ENCODE peak calls at places on chromosomes 7 and 10, in four cellular contexts. U, T, N and S are unnamed samples.

GRCh38 chr7:81768951-81769778 is 682 bp downstream of the HGF start:
- DNase-seq in U (peak), N (no peak), T (no peak), S (peak)

GRCh38 chr7:150753826-150754603 is 16.8 kb downstream of the GIMAP5 start:
- DNase-seq in U (no peak), T (no peak), N (no peak), S (no peak)

GRCh38 chr10:110268442-110268841 is 36.3 kb downstream of the SMNDC1 start:
- DNase-seq in T (no peak), N (no peak), U (no peak), S (no peak)

GRCh38 chr7:48088559-48089414 is at the start of gene UPP1:
- DNase-seq in N (peak), U (peak), T (peak), S (peak)

GRCh38 chr10:43981232-43981631 is 332.6 kb upstream of the ZNF32 start:
- DNase-seq in U (no peak), N (no peak), T (no peak), S (peak)

GRCh38 chr10:42898037-42898960 is 115.7 kb downstream of the BMS1 start:
- DNase-seq in N (no peak), T (no peak), U (peak), S (no peak)

GRCh38 chr7:73487486-73487885 is 34.6 kb downstream of the BAZ1B start:
- DNase-seq in U (no peak), N (no peak), T (no peak), S (peak)

GRCh38 chr7:93015193-93016084 is 102.3 kb downstream of the SAMD9 start:
- DNase-seq in U (no peak), N (no peak), T (no peak), S (peak)

GRCh38 chr10:22301193-22301592 is 15.0 kb upstream of the COMMD3 start:
- DNase-seq in T (no peak), N (no peak), U (no peak), S (no peak)

GRCh38 chr10:127937915-127938440 is 31.1 kb downstream of the PTPRE start:
- DNase-seq in N (no peak), T (no peak), U (no peak), S (no peak)

GRCh38 chr10:120989996-120990395 is 138.8 kb downstream of the WDR11 start:
- DNase-seq in N (no peak), T (peak), U (no peak), S (no peak)

GRCh38 chr10:47370878-47371277 is 13.2 kb downstream of the ZNF488 start:
- DNase-seq in N (no peak), U (peak), T (peak), S (peak)

GRCh38 chr10:60414111-60414510 is 24.4 kb upstream of the ANK3 start:
- DNase-seq in N (no peak), T (no peak), U (no peak), S (no peak)

GRCh38 chr7:150963707-150964559 is 14.2 kb downstream of the KCNH2 start:
- DNase-seq in U (no peak), N (no peak), T (no peak), S (no peak)

GRCh38 chr7:48035301-48035966 is at the start of gene C7orf57:
- DNase-seq in U (peak), T (peak), N (peak), S (peak)

GRCh38 chr7:66099232-66099550 is 15.5 kb upstream of the CRCP start:
- DNase-seq in N (no peak), T (no peak), U (no peak), S (peak)

GRCh38 chr7:112271162-112271561 is 64.7 kb downstream of the ZNF277 start:
- DNase-seq in U (no peak), T (no peak), N (no peak), S (no peak)

GRCh38 chr7:132457658-132458057 is 118.6 kb downstream of the PLXNA4 start:
- DNase-seq in U (no peak), T (no peak), N (no peak), S (no peak)

GRCh38 chr7:141073641-141074161 is at the start of gene TMEM178B:
- DNase-seq in T (no peak), N (no peak), U (peak), S (no peak)

GRCh38 chr7:137007001-137007725 is 138.7 kb downstream of the CHRM2 start:
- DNase-seq in T (no peak), N (no peak), U (no peak), S (peak)

GRCh38 chr10:5876181-5876768 is 13.4 kb downstream of the ANKRD16 start:
- DNase-seq in N (no peak), T (peak), U (no peak), S (peak)

GRCh38 chr7:17633099-17633498 is 307.2 kb downstream of the SNX13 start:
- DNase-seq in U (no peak), N (no peak), T (no peak), S (peak)

GRCh38 chr7:150322833-150323681 is at the start of the genes ACTR3C and LRRC61:
- DNase-seq in U (peak), N (no peak), T (no peak), S (no peak)

GRCh38 chr10:131701131-131701947 is 199.5 kb upstream of the PPP2R2D start:
- DNase-seq in N (no peak), U (peak), T (no peak), S (no peak)

GRCh38 chr7:158442260-158442659 is 145.4 kb downstream of the PTPRN2 start:
- DNase-seq in T (no peak), N (no peak), U (no peak), S (no peak)

GRCh38 chr10:130179640-130180039 is 43.4 kb downstream of the GLRX3 start:
- DNase-seq in U (no peak), T (no peak), N (no peak), S (peak)

GRCh38 chr7:623464-623863 is 103.0 kb upstream of the DNAAF5 start:
- DNase-seq in T (no peak), N (no peak), U (peak), S (no peak)

GRCh38 chr10:97327348-97328294 is 6.9 kb downstream of the FRAT2 start:
- DNase-seq in N (no peak), U (peak), T (no peak), S (no peak)

GRCh38 chr10:69406816-69407580 is 9.7 kb downstream of the TACR2 start:
- DNase-seq in T (no peak), N (no peak), U (no peak), S (no peak)

GRCh38 chr10:61558188-61558587 is 104.5 kb upstream of the CABCOCO1 start:
- DNase-seq in T (no peak), U (no peak), N (no peak), S (no peak)

GRCh38 chr7:54960517-54960916 is 58.3 kb upstream of the EGFR start:
- DNase-seq in U (no peak), T (no peak), N (no peak), S (no peak)

GRCh38 chr7:158093156-158093796 is 494.3 kb downstream of the PTPRN2 start:
- DNase-seq in T (no peak), N (no peak), U (peak), S (no peak)

GRCh38 chr10:22629843-22630228 is 84.5 kb downstream of the PIP4K2A start:
- DNase-seq in U (peak), N (no peak), T (no peak), S (no peak)

GRCh38 chr7:100710452-100710851 is 4.5 kb downstream of the POP7 start:
- DNase-seq in N (no peak), U (no peak), T (no peak), S (no peak)

GRCh38 chr10:78149193-78149592 is 115.5 kb downstream of the RPS24 start:
- DNase-seq in N (no peak), T (no peak), U (no peak), S (peak)

GRCh38 chr10:124650820-124651401 is 93.3 kb downstream of the FAM53B start:
- DNase-seq in N (no peak), T (no peak), U (peak), S (no peak)

GRCh38 chr7:22356855-22357310 is at the start of gene RAPGEF5:
- DNase-seq in T (no peak), N (no peak), U (peak), S (no peak)

GRCh38 chr7:132169730-132170129 is 406.5 kb downstream of the PLXNA4 start:
- DNase-seq in T (no peak), U (no peak), N (no peak), S (no peak)

DNA sequence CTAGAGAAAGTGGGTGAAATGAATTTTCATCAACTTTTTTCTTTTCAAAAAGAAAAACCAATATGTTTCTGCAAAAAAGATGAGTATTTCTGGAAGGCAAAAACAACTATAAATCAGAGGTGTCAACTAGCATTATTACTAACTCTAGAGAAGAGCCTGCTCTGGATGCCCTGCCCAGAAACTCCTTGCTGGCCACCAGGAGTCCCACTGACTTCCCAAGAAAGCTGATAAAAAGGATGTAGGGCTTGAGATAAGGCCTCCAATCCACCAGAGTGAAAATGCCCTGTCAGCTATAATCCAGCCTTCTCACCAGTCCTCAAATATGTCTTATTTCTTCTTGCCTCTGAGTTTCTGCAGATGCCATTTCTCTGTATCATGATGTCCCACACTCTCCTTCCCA is 16.7 kb upstream of the FZD1 start:
- DNase-seq in T (no peak), U (no peak), N (no peak), S (peak)
- TF ChIP-seq CTCF in T (no peak), U (peak), N (no peak), S (peak)

DNA sequence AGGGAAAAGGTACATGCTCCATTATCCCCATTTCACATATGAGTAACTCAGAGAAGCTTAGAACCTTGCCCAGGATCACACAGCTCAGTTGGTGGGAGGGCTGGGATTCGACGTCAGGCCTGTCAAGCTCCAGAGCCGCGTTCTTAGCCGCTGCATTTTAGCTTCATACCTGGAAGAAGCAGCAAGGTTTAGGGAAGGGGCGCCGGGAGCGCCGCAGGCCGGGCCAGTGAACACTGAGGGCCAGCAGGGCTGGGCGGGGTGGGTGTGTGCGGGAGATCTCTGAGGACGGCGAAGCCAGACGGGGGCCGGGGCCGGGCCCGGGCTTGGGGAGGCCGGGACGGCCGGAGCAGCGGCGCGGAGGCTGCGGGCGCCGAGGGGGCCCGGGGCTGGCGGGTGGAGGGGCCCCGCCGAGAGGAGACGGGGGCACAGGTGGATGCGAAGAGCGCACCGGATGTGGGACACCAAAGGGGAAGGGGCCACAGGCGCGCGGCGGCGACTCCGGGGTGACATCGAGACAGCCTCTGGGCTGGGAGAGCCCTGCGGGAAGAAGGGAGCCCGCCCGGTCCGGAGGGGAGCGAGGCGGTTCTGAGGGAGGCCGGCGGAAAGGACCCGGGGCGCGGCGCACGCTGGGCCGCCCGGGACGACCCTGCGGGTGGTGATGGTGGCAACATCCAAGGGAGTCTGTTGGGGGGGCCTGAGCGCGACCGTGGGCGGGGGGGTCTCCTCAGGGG is 498 bp downstream of the NDST2 start:
- DNase-seq in N (no peak), T (no peak), U (peak), S (peak)
- H3K4me3 ChIP-seq in N (peak), T (peak), U (peak), S (peak)

GRCh38 chr10:86523348-86523747 is 1.8 kb upstream of the WAPL start:
- DNase-seq in U (no peak), T (no peak), N (no peak), S (peak)

GRCh38 chr10:86524225-86524982 is 2.8 kb upstream of the WAPL start:
- DNase-seq in U (no peak), T (no peak), N (no peak), S (no peak)

GRCh38 chr10:86520871-86521619 is 547 bp downstream of the WAPL start:
- DNase-seq in T (peak), N (no peak), U (peak), S (peak)

GRCh38 chr10:86521620-86522384 is at the start of gene WAPL:
- DNase-seq in U (peak), N (peak), T (peak), S (peak)

DNA sequence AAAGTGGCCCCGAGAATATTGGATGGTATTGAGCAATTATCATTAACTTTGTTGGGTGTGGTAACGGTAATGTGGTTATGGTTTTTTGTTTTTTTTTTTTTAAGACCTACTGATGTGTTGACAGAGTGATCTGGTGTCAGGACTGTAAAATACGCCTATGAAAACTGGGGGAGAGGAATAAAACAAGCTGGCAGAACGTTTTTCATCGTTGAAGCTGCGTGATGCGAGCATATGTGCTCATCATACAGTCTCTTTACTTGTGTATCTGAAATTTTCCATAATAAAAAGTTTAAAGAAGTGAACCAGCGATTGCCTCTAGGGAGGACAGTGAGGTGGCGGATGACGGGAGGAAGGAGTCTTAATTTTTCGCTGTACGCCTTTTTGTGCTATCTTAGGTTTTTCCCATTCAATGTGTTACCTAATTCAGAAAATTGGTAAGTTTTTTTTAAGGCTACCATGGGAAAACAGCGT is 828 bp upstream of the WAPL start:
- DNase-seq in U (no peak), N (no peak), T (no peak), S (peak)
- TF ChIP-seq CTCF in U (no peak), N (no peak), T (no peak), S (no peak)

DNA sequence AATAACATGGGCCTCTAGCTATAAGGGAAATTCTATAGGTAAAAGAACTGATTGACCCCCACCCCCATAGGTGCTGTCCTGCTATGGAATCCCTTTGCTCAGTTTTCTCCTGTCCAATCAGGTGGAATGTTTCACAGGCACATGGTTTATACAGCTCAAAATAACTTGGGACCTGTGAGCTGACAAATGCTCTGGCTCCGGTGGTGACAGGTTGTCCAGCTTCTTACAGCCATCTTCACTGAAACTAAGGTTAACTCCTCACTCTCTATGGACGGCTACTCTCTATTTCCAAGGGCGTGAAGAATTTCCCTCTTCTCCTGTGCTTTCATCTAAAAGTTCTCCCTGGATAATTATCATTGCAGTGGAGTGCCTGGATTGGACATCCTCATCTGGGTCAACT is at the start of gene MYPN:
- DNase-seq in U (no peak), T (no peak), N (no peak), S (no peak)
- H3K4me3 ChIP-seq in U (no peak), T (no peak), N (no peak), S (no peak)

GRCh38 chr10:32713560-32713959 is 244.5 kb downstream of the ITGB1 start:
- DNase-seq in T (no peak), U (no peak), N (no peak), S (no peak)
- TF ChIP-seq CTCF in T (no peak), U (no peak), N (no peak), S (peak)

DNA sequence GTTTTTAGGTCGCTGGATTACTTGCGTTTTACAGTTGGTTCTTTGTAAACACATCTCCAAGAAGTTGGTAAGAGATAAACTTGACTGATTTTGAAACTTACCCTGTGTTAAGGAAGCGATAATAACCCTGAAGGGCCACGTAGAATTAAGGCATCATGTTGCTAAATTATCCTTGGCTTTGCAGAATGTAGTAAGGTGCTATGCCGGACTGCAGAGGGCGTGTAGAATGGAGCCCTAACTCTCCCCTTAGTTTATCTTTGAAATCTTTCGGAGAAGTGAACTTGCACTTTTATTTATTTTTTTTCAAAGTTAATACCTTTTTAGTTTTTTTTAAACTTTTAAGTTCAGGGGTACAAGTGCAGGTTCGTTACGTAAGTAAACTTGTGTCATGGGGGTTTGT is 208.8 kb upstream of the DKK1 start:
- DNase-seq in T (no peak), U (no peak), N (no peak), S (no peak)
- H3K4me3 ChIP-seq in T (no peak), U (no peak), N (no peak), S (no peak)

DNA sequence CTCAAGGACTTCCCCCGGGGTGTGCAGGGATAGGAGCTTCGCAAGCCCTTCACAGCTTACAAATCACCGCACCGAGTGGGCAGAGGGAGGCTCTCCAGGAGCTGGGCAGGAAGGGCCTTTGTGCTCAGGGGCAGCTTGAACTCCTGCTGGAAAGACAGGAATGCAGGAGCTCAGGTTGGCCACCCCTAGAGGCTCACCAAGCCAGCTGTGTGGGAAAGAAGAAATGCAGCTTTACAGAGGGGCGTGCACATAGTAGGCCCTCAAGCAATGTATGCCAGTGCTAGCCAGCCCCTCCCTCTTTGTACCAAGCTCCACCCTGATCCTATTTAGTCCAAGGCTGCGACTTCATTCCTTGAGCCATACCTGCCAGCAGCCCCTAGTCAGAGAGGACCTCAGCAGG is 26.1 kb downstream of the STRA8 start:
- DNase-seq in N (no peak), T (no peak), U (no peak), S (no peak)
- TF ChIP-seq CTCF in N (no peak), T (no peak), U (no peak), S (no peak)